ENCODE peak calls at places on chromosomes 13 and 19, in ten cellular contexts. One of them, this sample, is unnamed.

GRCh38 chr19:10861118-10861651 is 10.2 kb upstream of the CARM1 start:
- DNase-seq in stromal cell of bone marrow: no peak
- DNase-seq in fibroblast of lung: no peak
- DNase-seq in mucosa of gallbladder: no peak
- DNase-seq in GM23248: peak; percentile 60
- DNase-seq in activated CD4-positive, alpha-beta memory T cell treated with anti-CD3 and anti-CD28 coated beads, Interleukin-2, amount 10 ng/mL, durations not matched to agents 7 days and 5 days: peak; percentile 56
- DNase-seq in stimulated activated CD4-positive, alpha-beta T cell treated with anti-CD3 and anti-CD28 coated beads, TNF-alpha, amount 100 ng/mL, for 48 hours: no peak
- DNase-seq in HT-29: no peak
- DNase-seq in bronchial epithelial cell: no peak
- DNase-seq in A549: peak; percentile 51
- DNase-seq in this sample: no peak

GRCh38 chr19:53646144-53646543 is 14.3 kb downstream of the DPRX start:
- DNase-seq in stimulated activated CD4-positive, alpha-beta T cell treated with anti-CD3 and anti-CD28 coated beads, TNF-alpha, amount 100 ng/mL, for 48 hours: no peak
- DNase-seq in activated CD4-positive, alpha-beta memory T cell treated with anti-CD3 and anti-CD28 coated beads, Interleukin-2, amount 10 ng/mL, durations not matched to agents 7 days and 5 days: no peak
- DNase-seq in bronchial epithelial cell: no peak
- DNase-seq in mucosa of gallbladder: no peak
- DNase-seq in stromal cell of bone marrow: no peak
- DNase-seq in HT-29: no peak
- DNase-seq in A549: no peak
- DNase-seq in fibroblast of lung: no peak
- DNase-seq in GM23248: no peak
- DNase-seq in this sample: no peak

GRCh38 chr13:40063743-40064142 is 408.3 kb downstream of the COG6 start:
- DNase-seq in stimulated activated CD4-positive, alpha-beta T cell treated with anti-CD3 and anti-CD28 coated beads, TNF-alpha, amount 100 ng/mL, for 48 hours: no peak
- DNase-seq in activated CD4-positive, alpha-beta memory T cell treated with anti-CD3 and anti-CD28 coated beads, Interleukin-2, amount 10 ng/mL, durations not matched to agents 7 days and 5 days: no peak
- DNase-seq in GM23248: no peak
- DNase-seq in stromal cell of bone marrow: no peak
- DNase-seq in A549: no peak
- DNase-seq in mucosa of gallbladder: peak; percentile 58
- DNase-seq in bronchial epithelial cell: no peak
- DNase-seq in HT-29: no peak
- DNase-seq in fibroblast of lung: peak; percentile 32
- DNase-seq in this sample: no peak

GRCh38 chr19:27815985-27816384 is 1397.0 kb downstream of the UQCRFS1 start:
- DNase-seq in A549: no peak
- DNase-seq in HT-29: no peak
- DNase-seq in GM23248: no peak
- DNase-seq in bronchial epithelial cell: no peak
- DNase-seq in activated CD4-positive, alpha-beta memory T cell treated with anti-CD3 and anti-CD28 coated beads, Interleukin-2, amount 10 ng/mL, durations not matched to agents 7 days and 5 days: no peak
- DNase-seq in fibroblast of lung: no peak
- DNase-seq in mucosa of gallbladder: no peak
- DNase-seq in stromal cell of bone marrow: no peak
- DNase-seq in stimulated activated CD4-positive, alpha-beta T cell treated with anti-CD3 and anti-CD28 coated beads, TNF-alpha, amount 100 ng/mL, for 48 hours: no peak
- DNase-seq in this sample: no peak

GRCh38 chr19:2547033-2547680 is 71.2 kb downstream of the GADD45B start:
- DNase-seq in stromal cell of bone marrow: no peak
- DNase-seq in fibroblast of lung: no peak
- DNase-seq in A549: no peak
- DNase-seq in bronchial epithelial cell: no peak
- DNase-seq in GM23248: no peak
- DNase-seq in activated CD4-positive, alpha-beta memory T cell treated with anti-CD3 and anti-CD28 coated beads, Interleukin-2, amount 10 ng/mL, durations not matched to agents 7 days and 5 days: no peak
- DNase-seq in mucosa of gallbladder: no peak
- DNase-seq in HT-29: no peak
- DNase-seq in stimulated activated CD4-positive, alpha-beta T cell treated with anti-CD3 and anti-CD28 coated beads, TNF-alpha, amount 100 ng/mL, for 48 hours: no peak
- DNase-seq in this sample: no peak

GRCh38 chr13:30466841-30467252 is 1.1 kb upstream of the HMGB1 start:
- DNase-seq in fibroblast of lung: peak; percentile 23
- DNase-seq in HT-29: peak; percentile 49
- DNase-seq in bronchial epithelial cell: no peak
- DNase-seq in GM23248: peak; percentile 27
- DNase-seq in A549: no peak
- DNase-seq in stromal cell of bone marrow: no peak
- DNase-seq in stimulated activated CD4-positive, alpha-beta T cell treated with anti-CD3 and anti-CD28 coated beads, TNF-alpha, amount 100 ng/mL, for 48 hours: no peak
- DNase-seq in activated CD4-positive, alpha-beta memory T cell treated with anti-CD3 and anti-CD28 coated beads, Interleukin-2, amount 10 ng/mL, durations not matched to agents 7 days and 5 days: no peak
- DNase-seq in mucosa of gallbladder: no peak
- DNase-seq in this sample: no peak

GRCh38 chr19:43105496-43105895 is 23.0 kb upstream of the PSG2 start:
- DNase-seq in fibroblast of lung: peak; percentile 34
- DNase-seq in bronchial epithelial cell: no peak
- DNase-seq in A549: no peak
- DNase-seq in mucosa of gallbladder: no peak
- DNase-seq in HT-29: no peak
- DNase-seq in stromal cell of bone marrow: no peak
- DNase-seq in stimulated activated CD4-positive, alpha-beta T cell treated with anti-CD3 and anti-CD28 coated beads, TNF-alpha, amount 100 ng/mL, for 48 hours: no peak
- DNase-seq in GM23248: peak; percentile 27
- DNase-seq in activated CD4-positive, alpha-beta memory T cell treated with anti-CD3 and anti-CD28 coated beads, Interleukin-2, amount 10 ng/mL, durations not matched to agents 7 days and 5 days: no peak
- DNase-seq in this sample: no peak

GRCh38 chr19:21202865-21203494 is 61.1 kb downstream of the ZNF431 start:
- DNase-seq in HT-29: peak; percentile 19
- DNase-seq in activated CD4-positive, alpha-beta memory T cell treated with anti-CD3 and anti-CD28 coated beads, Interleukin-2, amount 10 ng/mL, durations not matched to agents 7 days and 5 days: no peak
- DNase-seq in A549: peak; percentile 9
- DNase-seq in stromal cell of bone marrow: no peak
- DNase-seq in fibroblast of lung: peak; percentile 5
- DNase-seq in GM23248: peak; percentile 63
- DNase-seq in stimulated activated CD4-positive, alpha-beta T cell treated with anti-CD3 and anti-CD28 coated beads, TNF-alpha, amount 100 ng/mL, for 48 hours: peak; percentile 3
- DNase-seq in bronchial epithelial cell: peak; percentile 37
- DNase-seq in mucosa of gallbladder: peak; percentile 15
- DNase-seq in this sample: no peak

GRCh38 chr19:13298565-13299481 is 148.6 kb downstream of the IER2 start:
- DNase-seq in stimulated activated CD4-positive, alpha-beta T cell treated with anti-CD3 and anti-CD28 coated beads, TNF-alpha, amount 100 ng/mL, for 48 hours: no peak
- DNase-seq in fibroblast of lung: no peak
- DNase-seq in mucosa of gallbladder: no peak
- DNase-seq in HT-29: no peak
- DNase-seq in stromal cell of bone marrow: no peak
- DNase-seq in activated CD4-positive, alpha-beta memory T cell treated with anti-CD3 and anti-CD28 coated beads, Interleukin-2, amount 10 ng/mL, durations not matched to agents 7 days and 5 days: no peak
- DNase-seq in bronchial epithelial cell: no peak
- DNase-seq in A549: no peak
- DNase-seq in GM23248: no peak
- DNase-seq in this sample: no peak

GRCh38 chr19:48681127-48681470 is 8.3 kb upstream of the NTN5 start:
- DNase-seq in HT-29: no peak
- DNase-seq in bronchial epithelial cell: no peak
- DNase-seq in A549: no peak
- DNase-seq in GM23248: peak; percentile 25
- DNase-seq in activated CD4-positive, alpha-beta memory T cell treated with anti-CD3 and anti-CD28 coated beads, Interleukin-2, amount 10 ng/mL, durations not matched to agents 7 days and 5 days: no peak
- DNase-seq in mucosa of gallbladder: no peak
- DNase-seq in stromal cell of bone marrow: peak; percentile 80
- DNase-seq in fibroblast of lung: peak; percentile 92
- DNase-seq in stimulated activated CD4-positive, alpha-beta T cell treated with anti-CD3 and anti-CD28 coated beads, TNF-alpha, amount 100 ng/mL, for 48 hours: no peak
- DNase-seq in this sample: no peak